ENCODE peak calls at places on chromosomes 7 and 10, in four cellular contexts. M is cardiac muscle cell, N is spleen, D is HCT116. R is an unnamed sample.
A peak's percentile ranks its signal among the peaks of the same experiment; 100 is the strongest.

GRCh38 chr10:10878944-10879343 is 138.7 kb upstream of the CELF2 start:
- DNase-seq in M (no peak), N (no peak), D (no peak), R (no peak)

GRCh38 chr7:42222891-42223290 is 14.1 kb downstream of the GLI3 start:
- DNase-seq in M (peak; percentile 52), N (no peak), D (no peak), R (no peak)

GRCh38 chr10:132609211-132609610 is 71.6 kb downstream of the INPP5A start:
- DNase-seq in M (no peak), N (peak; percentile 44), D (no peak), R (no peak)

GRCh38 chr7:23002698-23003097 is 11.2 kb downstream of the HYCC1 start:
- DNase-seq in M (no peak), N (no peak), D (no peak), R (no peak)

GRCh38 chr10:93603023-93603422 is 2.0 kb upstream of the RBP4 start:
- DNase-seq in M (no peak), N (no peak), D (no peak), R (no peak)

GRCh38 chr7:11557627-11558026 is 274.4 kb downstream of the THSD7A start:
- DNase-seq in M (peak; percentile 11), N (no peak), D (peak; percentile 46), R (no peak)

GRCh38 chr10:118557946-118558345 is 37.5 kb downstream of the PRLHR start:
- DNase-seq in M (no peak), N (no peak), D (no peak), R (no peak)

GRCh38 chr7:68925241-68925640 is 673.0 kb upstream of the AUTS2 start:
- DNase-seq in M (no peak), N (no peak), D (no peak), R (no peak)

GRCh38 chr10:131975003-131975402 is 6.7 kb downstream of the BNIP3 start:
- DNase-seq in M (no peak), N (peak; percentile 28), D (no peak), R (no peak)

GRCh38 chr7:12898610-12899009 is 211.2 kb downstream of the ARL4A start:
- DNase-seq in M (no peak), N (no peak), D (no peak), R (no peak)

GRCh38 chr10:17784701-17785100 is 24.4 kb upstream of the MRC1 start:
- DNase-seq in M (no peak), N (no peak), D (no peak), R (peak; percentile 80)

GRCh38 chr7:24778543-24779282 is 21.4 kb upstream of the GSDME start:
- DNase-seq in M (no peak), N (no peak), D (no peak), R (peak; percentile 97)

GRCh38 chr7:36473454-36474282 is 84.0 kb downstream of the ANLN start:
- DNase-seq in M (peak; percentile 72), N (no peak), D (peak; percentile 31), R (no peak)

GRCh38 chr10:8279598-8279997 is 225.1 kb downstream of the GATA3 start:
- DNase-seq in M (no peak), N (no peak), D (no peak), R (peak; percentile 11)

GRCh38 chr7:22934473-22935065 is 79.4 kb downstream of the HYCC1 start:
- DNase-seq in M (no peak), N (no peak), D (no peak), R (peak; percentile 34)

GRCh38 chr7:85068796-85069195 is 118.1 kb downstream of the SEMA3D start:
- DNase-seq in M (no peak), N (no peak), D (no peak), R (peak; percentile 90)

GRCh38 chr7:44646176-44646920 is 39.9 kb downstream of the OGDH start:
- DNase-seq in M (no peak), N (no peak), D (no peak), R (peak; percentile 27)

GRCh38 chr10:54985732-54986131 is 184.7 kb upstream of the PCDH15 start:
- DNase-seq in M (peak; percentile 57), N (no peak), D (no peak), R (no peak)
- TF ChIP-seq CTCF in M (peak; percentile 8), N (no peak), D (no peak), R (no peak)

DNA sequence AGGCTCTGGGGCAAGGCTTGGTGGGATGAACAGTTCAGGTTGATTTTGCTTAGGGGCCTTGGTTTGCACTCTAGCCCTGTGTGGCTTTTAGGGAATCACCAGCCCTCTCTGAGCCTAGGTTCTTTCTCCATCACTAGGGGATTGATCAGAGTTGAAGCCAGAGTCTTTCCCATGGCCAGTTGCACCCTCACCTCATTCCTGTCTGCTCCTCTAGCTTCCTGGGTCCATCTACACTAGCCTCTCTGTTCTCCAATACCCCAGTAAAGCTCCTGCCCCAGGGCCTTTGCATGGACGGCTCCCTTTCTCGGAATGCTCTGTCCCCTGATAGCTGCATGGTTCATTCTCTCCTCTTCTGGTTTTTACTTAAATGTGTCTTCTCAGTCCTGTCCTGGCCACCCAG is 40.4 kb downstream of the SORCS3 start:
- DNase-seq in M (no peak), N (no peak), D (no peak), R (no peak)
- H3K4me3 ChIP-seq in M (peak overlapping the region; percentile 26), N (no peak overlapping the region), D (no peak overlapping the region), R (no peak overlapping the region)

DNA sequence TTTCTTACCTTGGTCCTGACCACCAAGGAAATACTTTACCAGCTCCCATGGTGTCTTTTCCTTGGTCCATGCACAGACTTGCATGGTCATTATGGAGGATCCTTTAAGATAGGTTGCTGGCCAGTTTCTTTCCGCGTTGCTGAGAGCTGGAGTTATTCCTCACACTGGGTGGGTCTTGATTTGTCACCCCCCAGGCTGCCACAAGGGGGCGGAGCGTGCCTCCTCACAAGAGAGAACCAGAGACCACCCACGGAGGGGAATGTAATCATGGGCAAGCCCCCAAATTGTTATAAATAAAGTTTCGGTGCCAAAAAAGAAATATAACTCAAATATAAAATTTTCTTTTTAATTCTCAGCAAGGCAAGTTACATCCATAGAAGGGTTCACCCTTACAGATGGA is 10.5 kb upstream of the TRIM24 start:
- DNase-seq in M (no peak), N (no peak), D (no peak), R (no peak)
- TF ChIP-seq CTCF in M (no peak), N (peak; percentile 23), D (peak; percentile 16), R (peak; percentile 32)

DNA sequence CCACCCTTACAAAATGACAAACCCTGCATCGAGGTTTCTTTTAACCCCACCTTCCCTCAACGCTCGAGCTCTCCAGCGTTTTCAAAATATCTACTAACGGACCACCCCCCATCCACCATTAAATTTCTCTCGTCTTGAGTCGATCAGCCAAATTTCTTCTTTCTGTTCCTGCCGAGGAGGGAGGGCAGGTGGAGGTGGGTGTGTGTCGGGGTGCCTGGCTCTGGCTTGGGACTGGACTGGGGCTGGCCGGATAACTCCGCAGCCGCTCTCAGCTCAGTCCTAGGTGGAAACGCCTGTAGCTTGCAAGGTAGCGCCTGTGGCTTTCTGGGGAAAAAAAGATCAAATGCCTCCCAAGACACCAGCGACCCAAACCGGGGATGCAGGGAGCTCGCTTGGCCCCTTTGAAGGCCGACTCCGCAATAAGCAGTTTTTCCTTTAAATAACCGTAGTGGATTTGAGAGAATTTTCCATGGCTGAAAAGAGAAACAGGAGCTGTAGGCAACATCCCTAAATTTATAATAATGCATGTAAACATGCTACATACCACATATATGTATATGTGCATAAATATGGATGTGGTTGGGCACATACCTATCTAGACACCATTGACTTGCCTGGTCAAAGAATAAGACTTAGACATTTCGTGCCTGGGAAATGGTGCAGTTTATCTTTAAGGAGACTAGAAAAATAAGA is 1.9 kb upstream of the TMEM178B start:
- DNase-seq in M (no peak), N (no peak), D (no peak), R (no peak)
- H3K4me3 ChIP-seq in M (peak overlapping the region; percentile 43), N (peak overlapping the region; percentile 54), D (no peak overlapping the region), R (peak overlapping the region; percentile 55)

R was measured in fibroblast of the aortic adventitia.